ENCODE peak calls at places on chromosomes 3 and 15, in four cellular contexts. Z, G, L and U are unnamed samples.

GRCh38 chr3:4753073-4753691 is 226.1 kb upstream of the BHLHE40 start:
- DNase-seq in Z (no peak), G (no peak), L (no peak), U (no peak)

GRCh38 chr3:61862614-61863289 is 301.4 kb downstream of the PTPRG start:
- DNase-seq in Z (no peak), G (no peak), L (no peak), U (no peak)

GRCh38 chr3:64048631-64049061 is 25.4 kb upstream of the PSMD6 start:
- DNase-seq in Z (no peak), G (no peak), L (no peak), U (no peak)

GRCh38 chr3:834679-835078 is 258.1 kb upstream of the CNTN6 start:
- DNase-seq in Z (no peak), G (no peak), L (no peak), U (no peak)

GRCh38 chr15:81098884-81099601 is 35.0 kb upstream of the CFAP161 start:
- DNase-seq in Z (no peak), G (no peak), L (no peak), U (no peak)

GRCh38 chr15:51185213-51185619 is 90.5 kb upstream of the TNFAIP8L3 start:
- DNase-seq in Z (no peak), G (no peak), L (no peak), U (no peak)

GRCh38 chr3:143478124-143478693 is 358.6 kb downstream of the CHST2 start:
- DNase-seq in Z (no peak), G (no peak), L (no peak), U (no peak)

GRCh38 chr3:59192473-59192872 is 142.6 kb upstream of the CFAP20DC start:
- DNase-seq in Z (no peak), G (no peak), L (no peak), U (no peak)

GRCh38 chr3:177229791-177230190 is 32.5 kb upstream of the TBL1XR1 start:
- DNase-seq in Z (no peak), G (peak), L (no peak), U (no peak)

GRCh38 chr3:119245778-119246177 is 5.1 kb upstream of the B4GALT4 start:
- DNase-seq in Z (no peak), G (no peak), L (no peak), U (no peak)

GRCh38 chr3:4660936-4661335 is 167.8 kb downstream of the ITPR1 start:
- DNase-seq in Z (no peak), G (no peak), L (no peak), U (no peak)

GRCh38 chr15:37698679-37699078 is 235.8 kb upstream of the TMCO5A start:
- DNase-seq in Z (no peak), G (no peak), L (no peak), U (no peak)

GRCh38 chr15:35055416-35056105 is 29.5 kb downstream of the NANOGP8 start:
- DNase-seq in Z (no peak), G (no peak), L (no peak), U (no peak)

GRCh38 chr15:35058534-35059054 is 26.5 kb downstream of the NANOGP8 start:
- DNase-seq in Z (no peak), G (no peak), L (no peak), U (no peak)

GRCh38 chr15:35054380-35054779 is 30.7 kb downstream of the NANOGP8 start:
- DNase-seq in Z (no peak), G (no peak), L (no peak), U (no peak)
- TF ChIP-seq ZNF274 in Z (no peak), G (no peak), L (no peak), U (no peak)

GRCh38 chr3:145017959-145018358 is 1046.3 kb downstream of the DIPK2A start:
- DNase-seq in Z (no peak), G (no peak), L (no peak), U (no peak)
- TF ChIP-seq SUZ12 in Z (no peak), G (no peak), L (no peak), U (no peak)

DNA sequence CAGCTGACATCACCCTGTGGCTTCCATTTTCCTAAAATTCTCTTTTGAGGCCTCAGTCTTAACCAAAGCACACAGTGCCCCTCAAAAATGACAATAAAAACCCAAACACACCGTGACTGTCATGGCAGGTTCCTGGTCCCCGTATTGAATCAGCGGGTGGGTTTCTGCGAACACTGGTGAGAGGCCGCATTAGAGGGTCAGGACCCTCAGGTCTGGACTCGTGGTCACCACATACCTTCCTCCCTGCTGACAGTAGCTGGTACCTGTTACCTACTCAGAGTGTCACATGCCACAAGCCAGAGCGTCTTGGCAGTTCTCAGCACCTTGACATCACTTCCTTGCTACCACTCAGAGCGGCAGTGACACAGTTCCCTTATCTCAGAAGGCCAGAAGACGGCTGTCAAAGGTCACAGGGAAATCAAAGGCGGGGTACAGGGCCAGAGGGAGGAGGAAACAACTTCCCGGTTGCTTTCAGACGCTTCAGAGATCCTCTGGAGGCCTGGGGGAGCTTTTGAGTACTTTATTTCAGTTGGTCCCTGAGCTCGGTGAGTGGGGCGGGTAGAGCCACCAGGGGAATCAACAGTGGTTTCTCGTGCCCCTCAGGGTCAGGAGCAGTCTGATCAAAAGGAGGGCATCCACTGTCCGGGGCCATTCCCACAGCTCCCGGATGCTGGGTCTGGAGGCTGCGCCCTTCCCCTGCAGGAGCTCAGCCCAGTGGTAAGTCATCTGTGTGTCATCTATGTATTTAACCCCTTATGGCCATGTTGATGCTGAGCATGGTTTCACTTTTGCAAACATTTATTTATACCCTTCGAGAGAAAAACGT is at the start of the genes CCR5AS and CCRL2:
- DNase-seq in Z (no peak), G (no peak), L (no peak), U (no peak)
- H3K9ac ChIP-seq in Z (no peak), G (no peak), L (no peak), U (no peak)

GRCh38 chr3:83321457-83321856 is 1560.0 kb upstream of the GBE1 start:
- DNase-seq in Z (no peak), G (no peak), L (no peak), U (no peak)
- TF ChIP-seq ZNF274 in Z (no peak), G (no peak), L (no peak), U (no peak)

GRCh38 chr3:37997791-37998370 is 7.3 kb downstream of the VILL start:
- DNase-seq in Z (no peak), G (no peak), L (no peak), U (no peak)
- TF ChIP-seq SUZ12 in Z (no peak), G (no peak), L (no peak), U (no peak)

GRCh38 chr15:70099966-70100494 is 2.3 kb upstream of the TLE3 start:
- DNase-seq in Z (no peak), G (no peak), L (no peak), U (no peak)
- H3K9ac ChIP-seq in Z (no peak), G (peak), L (peak), U (peak)

DNA sequence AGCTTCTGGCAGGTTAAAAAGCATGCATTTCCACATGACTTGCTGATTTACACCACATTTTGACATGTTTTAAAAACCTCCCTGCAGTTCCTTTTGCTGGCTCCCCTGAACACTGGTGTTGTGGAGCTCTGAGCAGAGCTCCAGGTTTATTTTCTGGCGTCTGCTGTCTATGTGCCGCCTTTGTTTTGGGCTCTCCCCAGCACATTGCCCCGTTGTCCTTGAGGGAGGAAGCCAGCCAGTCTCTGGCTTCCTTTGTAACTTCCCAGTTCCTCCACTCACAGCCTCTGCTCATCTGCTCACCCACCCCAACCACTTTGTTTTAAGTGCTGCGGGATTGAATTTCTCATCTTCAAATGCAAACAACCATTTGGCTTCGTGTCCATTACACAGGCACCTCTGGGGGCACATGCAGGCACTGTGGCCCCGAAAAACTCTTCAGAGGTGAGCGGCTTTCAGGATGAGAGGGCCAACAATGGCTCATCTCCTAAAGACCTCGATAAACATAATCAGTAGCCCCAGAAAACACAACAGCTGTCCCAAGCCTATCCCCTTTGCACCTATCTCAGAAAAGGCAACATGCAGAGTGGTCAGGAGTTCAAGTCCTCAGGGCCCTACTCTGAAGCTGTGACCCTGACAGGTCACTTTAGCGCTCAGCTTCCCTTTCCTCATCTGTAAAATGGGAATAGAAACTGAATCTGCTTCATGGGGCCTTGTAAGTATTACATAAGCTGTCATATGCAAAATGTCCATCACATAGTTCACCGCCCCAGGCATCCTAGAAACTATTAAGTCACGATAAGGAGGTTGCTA is 1.4 kb upstream of the MEF2A start:
- DNase-seq in Z (peak), G (peak), L (no peak), U (no peak)
- TF ChIP-seq ZNF274 in Z (no peak), G (no peak), L (no peak), U (no peak)

DNA sequence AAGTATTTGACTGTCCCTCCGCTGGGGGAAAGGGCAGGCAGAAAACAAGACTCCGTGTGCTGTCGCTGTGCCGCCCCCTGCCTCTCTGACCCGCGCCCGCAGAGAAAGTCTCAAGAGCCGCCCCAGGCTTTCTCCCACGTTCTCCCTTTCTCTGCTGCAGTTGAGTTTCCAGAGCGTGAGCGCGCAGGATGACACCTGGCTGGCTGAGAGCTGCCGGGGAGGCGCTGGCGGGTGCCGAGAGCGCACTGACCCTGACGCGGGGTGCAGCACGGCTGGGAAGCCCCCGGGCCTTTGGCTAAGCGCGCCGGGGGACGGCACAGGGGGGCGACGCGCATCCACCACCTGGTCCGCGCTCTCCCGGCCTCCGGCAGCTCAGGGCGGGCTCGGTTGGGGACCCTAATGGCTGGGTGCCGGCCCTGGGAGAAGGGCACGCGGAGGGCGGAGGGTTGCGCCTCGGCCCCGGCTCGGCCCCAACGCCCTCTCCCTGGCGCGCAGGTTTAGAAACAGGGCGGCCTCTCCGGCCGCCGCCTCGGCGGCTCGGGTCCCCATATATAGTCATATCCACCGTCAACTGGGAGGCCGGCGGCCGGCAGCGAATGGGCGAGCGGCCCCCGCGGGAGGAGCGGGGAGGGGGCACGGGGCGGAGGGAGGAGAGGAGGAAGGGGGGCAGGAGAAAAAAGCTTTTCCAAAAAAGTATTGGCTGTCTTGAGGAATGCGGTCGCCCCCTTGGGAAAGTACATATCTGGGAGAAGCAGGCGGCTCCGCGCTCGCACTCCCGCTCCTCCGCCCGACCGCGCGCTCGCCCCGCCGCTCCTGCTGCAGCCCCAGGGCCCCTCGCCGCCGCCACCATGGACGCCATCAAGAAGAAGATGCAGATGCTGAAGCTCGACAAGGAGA is at the start of gene TPM1:
- DNase-seq in Z (no peak), G (peak), L (no peak), U (peak)
- TF ChIP-seq SUZ12 in Z (peak), G (no peak), L (no peak), U (no peak)

DNA sequence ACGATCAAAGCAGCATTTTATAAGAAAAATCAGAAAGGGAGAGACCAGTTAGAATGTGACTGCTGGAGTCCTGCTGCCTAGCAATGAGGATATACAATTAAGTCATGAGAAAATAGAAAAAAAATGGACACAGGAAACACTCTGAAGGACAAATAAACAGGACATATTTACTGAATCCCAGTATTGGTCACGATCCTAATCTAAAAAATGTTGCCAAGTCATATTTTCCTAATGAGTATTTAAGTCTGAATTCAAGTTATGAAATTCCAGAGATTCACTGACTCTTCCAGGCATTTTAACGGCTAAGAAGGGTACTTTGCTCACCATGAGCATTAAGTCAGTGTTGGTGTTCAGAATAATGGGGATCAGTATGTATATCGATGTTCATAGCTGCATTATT is 154.3 kb upstream of the CCDC54 start:
- DNase-seq in Z (no peak), G (no peak), L (no peak), U (no peak)
- H3K9ac ChIP-seq in Z (no peak), G (no peak), L (no peak), U (no peak)

DNA sequence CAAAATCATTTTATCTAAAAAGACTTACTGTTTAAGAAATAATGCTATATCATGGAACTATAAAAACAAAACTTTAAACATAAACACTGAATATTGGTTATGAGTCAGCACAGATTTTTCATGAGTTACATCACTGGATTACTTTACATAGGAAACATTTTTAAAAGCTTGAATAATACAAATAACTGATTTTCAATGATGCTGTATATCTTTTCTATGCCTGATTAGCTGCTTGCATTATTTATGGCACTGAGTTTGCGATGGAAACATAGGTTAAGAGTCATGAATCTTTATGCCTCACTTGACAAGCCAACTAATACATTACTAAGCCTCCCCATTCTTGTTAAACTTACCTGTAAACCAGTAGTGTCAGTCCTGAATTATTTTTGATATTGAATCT is 437.1 kb upstream of the BCHE start:
- DNase-seq in Z (no peak), G (no peak), L (no peak), U (no peak)
- TF ChIP-seq ZNF274 in Z (no peak), G (no peak), L (no peak), U (no peak)